ENCODE peak calls at places on chromosomes 1 and 21, in seven cellular contexts. K, L, G, J, T, I and Z are unnamed samples.

GRCh38 chr1:1315435-1315901 is 7.1 kb downstream of the PUSL1 start:
- DNase-seq in I (no peak), J (peak), L (no peak), K (no peak), T (no peak), G (no peak), Z (no peak)

GRCh38 chr1:201495447-201496295 is 11.3 kb downstream of the CSRP1 start:
- DNase-seq in G (peak), T (peak), K (no peak), J (peak), L (peak), I (peak), Z (peak)

GRCh38 chr21:20031807-20032206 is 966.4 kb upstream of the NCAM2 start:
- DNase-seq in J (no peak), G (no peak), L (no peak), I (no peak), K (no peak), T (no peak), Z (no peak)

GRCh38 chr1:230251644-230252191 is 174.4 kb downstream of the PGBD5 start:
- DNase-seq in T (no peak), K (no peak), L (no peak), I (no peak), J (no peak), G (no peak), Z (no peak)

GRCh38 chr1:111948209-111949131 is 41.0 kb downstream of the KCND3 start:
- DNase-seq in I (no peak), L (no peak), G (peak), K (no peak), J (no peak), T (peak), Z (no peak)

GRCh38 chr1:208241541-208241940 is 2.6 kb downstream of the PLXNA2 start:
- DNase-seq in J (no peak), I (no peak), K (no peak), T (no peak), L (no peak), G (no peak), Z (no peak)

GRCh38 chr1:185670187-185670627 is 64.0 kb upstream of the HMCN1 start:
- DNase-seq in K (peak), G (peak), J (peak), L (peak), I (peak), T (peak), Z (peak)

GRCh38 chr1:170537798-170538503 is 6.0 kb downstream of the GORAB start:
- DNase-seq in K (no peak), I (no peak), T (peak), G (no peak), L (peak), J (no peak), Z (peak)

GRCh38 chr1:222048030-222048632 is 306.2 kb upstream of the DUSP10 start:
- DNase-seq in J (no peak), K (no peak), I (no peak), T (peak), L (peak), G (no peak), Z (peak)

GRCh38 chr1:243312962-243313634 is 57.3 kb downstream of the SDCCAG8 start:
- DNase-seq in L (no peak), I (no peak), K (no peak), G (no peak), J (no peak), T (no peak), Z (no peak)

GRCh38 chr1:161098161-161099068 is at the start of gene KLHDC9:
- DNase-seq in I (peak), T (peak), L (peak), G (peak), K (no peak), J (peak), Z (peak)

GRCh38 chr1:205528887-205529825 is 24.7 kb downstream of the CDK18 start:
- DNase-seq in J (peak), G (peak), K (peak), I (peak), T (peak), L (peak), Z (peak)

GRCh38 chr1:152870831-152871730 is 7.0 kb upstream of the SMCP start:
- DNase-seq in L (peak), G (no peak), I (no peak), T (peak), J (peak), K (no peak), Z (no peak)

GRCh38 chr1:147897030-147897756 is 5.4 kb upstream of the GJA8 start:
- DNase-seq in K (no peak), I (no peak), T (no peak), G (no peak), J (no peak), L (no peak), Z (no peak)

GRCh38 chr1:91846007-91846620 is 39.8 kb downstream of the TGFBR3 start:
- DNase-seq in K (peak), I (peak), T (peak), G (peak), J (no peak), L (peak), Z (peak)

GRCh38 chr1:112298558-112298957 is 97.5 kb upstream of the CTTNBP2NL start:
- DNase-seq in G (peak), T (peak), I (peak), L (peak), K (peak), J (peak), Z (peak)

GRCh38 chr1:100265562-100265930 is 470 bp upstream of the RTCA start:
- DNase-seq in J (no peak), I (no peak), L (peak), T (peak), K (no peak), G (peak), Z (peak)

GRCh38 chr21:21612446-21612845 is 614.2 kb downstream of the NCAM2 start:
- DNase-seq in L (peak), T (peak), I (no peak), J (no peak), K (peak), G (no peak), Z (peak)

GRCh38 chr1:53304527-53304926 is 23.3 kb downstream of the LRP8 start:
- DNase-seq in K (no peak), T (no peak), I (no peak), L (no peak), G (no peak), J (no peak), Z (no peak)

GRCh38 chr21:29423051-29423450 is 124.3 kb downstream of the BACH1 start:
- DNase-seq in J (no peak), T (no peak), I (no peak), L (no peak), G (no peak), K (no peak), Z (no peak)

GRCh38 chr1:36553591-36554417 is 71.1 kb upstream of the CSF3R start:
- DNase-seq in T (peak), G (peak), J (peak), I (peak), K (peak), L (peak), Z (peak)

GRCh38 chr1:42931911-42932422 is 26.7 kb downstream of the SLC2A1 start:
- DNase-seq in I (peak), L (no peak), K (no peak), J (no peak), G (peak), T (no peak), Z (no peak)

GRCh38 chr1:57411262-57411661 is 12.6 kb downstream of the DAB1 start:
- DNase-seq in I (no peak), J (no peak), K (no peak), T (peak), L (peak), G (no peak), Z (no peak)

GRCh38 chr1:111045033-111045722 is 81.5 kb upstream of the LRIF1 start:
- DNase-seq in J (no peak), T (peak), K (no peak), G (no peak), L (no peak), I (peak), Z (no peak)

GRCh38 chr1:159960721-159961381 is 6.8 kb upstream of the SLAMF9 start:
- DNase-seq in G (peak), T (peak), K (no peak), I (peak), L (peak), J (no peak), Z (peak)

GRCh38 chr1:246573481-246573880 is 7.2 kb downstream of the CNST start:
- DNase-seq in G (no peak), J (no peak), K (no peak), I (no peak), T (no peak), L (no peak), Z (no peak)

GRCh38 chr21:35226960-35227741 is 178.0 kb upstream of the RUNX1 start:
- DNase-seq in I (no peak), K (no peak), G (peak), J (no peak), L (no peak), T (no peak), Z (no peak)

GRCh38 chr1:230464618-230465017 is 38.5 kb upstream of the PGBD5 start:
- DNase-seq in T (no peak), J (no peak), G (no peak), L (no peak), I (no peak), K (no peak), Z (no peak)

GRCh38 chr1:212512731-212513559 is 80.2 kb downstream of the NENF start:
- DNase-seq in K (no peak), T (peak), I (no peak), G (no peak), J (peak), L (peak), Z (peak)

GRCh38 chr1:212515329-212515760 is 82.6 kb downstream of the NENF start:
- DNase-seq in T (no peak), K (no peak), I (no peak), L (no peak), G (no peak), J (peak), Z (no peak)

GRCh38 chr1:212514056-212514614 is 81.4 kb downstream of the NENF start:
- DNase-seq in T (peak), J (no peak), K (no peak), L (peak), I (no peak), G (peak), Z (peak)

GRCh38 chr1:212513586-212513985 is 80.9 kb downstream of the NENF start:
- DNase-seq in K (no peak), L (no peak), J (no peak), T (no peak), G (no peak), I (no peak), Z (no peak)

DNA sequence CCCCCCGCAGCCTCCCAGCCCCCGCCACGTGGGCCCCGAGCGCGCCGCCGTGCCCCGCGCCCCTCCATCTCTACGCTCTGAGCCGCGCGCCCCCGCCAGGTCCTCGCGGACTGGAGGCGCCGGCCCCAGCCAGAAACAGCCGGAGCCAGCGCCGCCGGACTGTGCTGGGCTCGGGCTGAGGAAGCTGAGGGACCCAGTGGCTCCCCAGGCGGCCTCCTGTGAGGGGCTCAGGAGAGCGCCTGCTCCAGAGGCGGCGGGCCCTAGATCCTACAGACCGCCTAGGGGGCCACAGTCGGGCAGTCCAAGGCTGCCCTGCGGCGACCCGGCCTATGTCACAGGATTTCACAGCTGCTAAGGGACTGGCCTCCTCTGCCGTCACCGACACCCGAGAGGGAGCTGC is 82.1 kb downstream of the NENF start:
- DNase-seq in L (no peak), G (no peak), T (no peak), I (no peak), J (no peak), K (no peak), Z (no peak)
- H3K4me3 ChIP-seq in L (no peak), G (no peak), T (no peak), I (peak), J (no peak), K (no peak), Z (no peak)

GRCh38 chr21:45551816-45552695 is 9.8 kb upstream of the SLC19A1 start:
- DNase-seq in I (no peak), K (no peak), J (peak), T (no peak), L (no peak), G (no peak), Z (no peak)

GRCh38 chr21:45548711-45549491 is 6.7 kb upstream of the SLC19A1 start:
- DNase-seq in J (no peak), G (no peak), T (no peak), I (no peak), L (no peak), K (no peak), Z (no peak)

GRCh38 chr21:45550552-45551210 is 8.4 kb upstream of the SLC19A1 start:
- DNase-seq in T (peak), L (no peak), K (no peak), I (no peak), G (peak), J (no peak), Z (no peak)

GRCh38 chr21:45551316-45551715 is 9.1 kb upstream of the SLC19A1 start:
- DNase-seq in K (no peak), J (no peak), L (peak), G (no peak), T (peak), I (no peak), Z (peak)

DNA sequence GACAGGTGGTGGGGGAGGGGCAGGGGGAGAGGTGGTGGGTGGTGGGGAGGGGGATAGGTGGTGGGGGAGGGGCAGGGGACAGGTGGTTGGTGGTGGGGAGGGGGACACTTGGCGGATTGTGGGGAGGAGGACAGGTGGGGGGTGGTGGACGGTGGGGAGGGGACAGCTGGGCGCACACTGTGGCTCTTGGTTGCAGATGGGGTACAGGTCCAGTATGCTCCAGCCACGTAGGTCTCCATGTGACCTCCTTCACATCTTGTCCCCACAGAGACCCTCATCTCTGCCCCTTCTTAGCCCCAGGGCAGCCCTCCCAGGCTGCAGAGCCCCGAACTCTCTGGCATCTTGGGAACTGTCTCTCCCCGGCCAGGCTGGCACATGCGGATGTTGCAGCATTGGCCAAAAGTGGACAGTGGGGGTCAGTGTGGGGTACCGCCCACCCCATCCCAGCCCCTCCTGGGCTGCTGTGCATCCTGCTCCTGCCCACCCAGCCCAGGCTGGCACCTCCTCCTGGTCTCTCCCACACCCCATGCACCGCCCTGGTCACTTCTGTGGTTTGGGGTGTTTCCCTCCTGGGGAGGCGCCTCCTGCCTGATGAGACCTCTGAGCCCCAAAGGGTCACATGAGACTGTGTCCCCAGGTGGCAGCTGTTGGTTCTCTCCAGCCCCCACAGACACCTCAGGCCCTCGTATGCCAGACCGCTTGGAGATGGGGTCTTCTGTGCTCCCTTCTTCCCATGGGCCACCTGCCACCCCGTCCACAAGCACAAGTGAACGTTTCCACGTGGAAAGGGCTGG is 7.6 kb upstream of the SLC19A1 start:
- DNase-seq in T (no peak), J (peak), G (no peak), L (no peak), K (no peak), I (no peak), Z (no peak)
- H3K4me3 ChIP-seq in T (no peak), J (no peak), G (no peak), L (no peak), K (no peak), I (no peak), Z (no peak)

GRCh38 chr1:47023268-47024137 is at the start of gene CYP4X1:
- DNase-seq in J (no peak), L (no peak), K (no peak), I (peak), G (peak), T (no peak), Z (no peak)
- H3K4me3 ChIP-seq in J (peak), L (no peak), K (no peak), I (peak), G (no peak), T (no peak), Z (no peak)

GRCh38 chr1:162632234-162632666 is at the start of gene DDR2:
- DNase-seq in G (peak), K (peak), T (peak), L (peak), I (peak), J (no peak), Z (peak)
- H3K4me3 ChIP-seq in G (peak), K (peak), T (peak), L (peak), I (peak), J (no peak), Z (peak)

DNA sequence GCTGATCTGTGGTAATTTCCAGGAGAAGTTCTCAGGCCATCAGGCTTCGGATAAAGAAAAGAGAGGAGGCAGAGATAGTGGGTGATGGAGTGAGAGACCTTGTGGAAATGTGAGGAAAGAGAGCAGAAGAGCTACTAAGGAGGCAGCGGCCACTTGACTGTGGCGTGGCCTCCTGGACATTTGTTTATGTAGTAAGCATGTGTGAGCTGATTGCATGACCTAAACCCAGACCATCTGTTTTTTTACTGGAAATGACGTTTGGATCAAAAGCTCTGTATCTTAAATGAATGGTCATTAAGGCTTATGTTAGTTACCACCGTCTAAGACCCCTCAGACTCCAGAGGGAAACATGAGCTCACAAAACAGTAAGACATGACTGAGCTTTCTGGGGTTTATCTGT is 13.6 kb downstream of the ATP1B1 start:
- DNase-seq in G (no peak), I (no peak), J (no peak), T (no peak), K (peak), L (peak), Z (peak)
- H3K4me3 ChIP-seq in G (no peak), I (no peak), J (no peak), T (no peak), K (no peak), L (no peak), Z (no peak)

DNA sequence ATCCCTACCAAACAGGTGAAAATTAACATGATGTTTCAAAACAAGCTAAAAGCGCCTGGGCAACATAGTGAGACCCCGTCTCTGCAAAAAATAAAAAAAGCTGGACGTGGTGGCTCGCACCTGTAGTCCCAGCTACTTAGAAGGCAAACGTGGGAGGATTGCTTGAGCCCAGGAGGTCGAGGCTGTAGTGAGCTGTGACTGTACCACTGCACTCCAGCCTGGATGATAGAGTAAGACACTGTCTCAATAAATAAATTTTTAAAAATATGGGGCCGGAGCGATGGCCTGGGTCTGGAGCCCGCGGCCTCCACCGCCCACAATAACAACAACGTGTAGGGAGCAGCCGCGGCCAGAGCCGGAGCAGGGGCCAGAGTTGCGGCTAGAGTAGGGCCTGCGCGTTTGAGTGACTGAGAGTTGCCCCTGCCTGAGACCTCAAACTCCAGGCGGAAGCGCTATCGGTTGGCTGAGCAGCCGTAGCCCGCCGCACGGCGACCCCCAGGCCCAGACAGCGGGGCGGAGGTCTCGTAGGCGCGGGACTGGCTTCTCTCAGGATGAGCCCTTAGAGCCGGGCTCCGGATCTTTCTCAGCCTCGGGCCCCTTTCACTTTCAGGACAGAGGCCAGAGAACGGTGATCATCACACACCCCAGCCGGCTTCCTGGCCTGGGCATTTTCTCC is 41.4 kb downstream of the ZMYM1 start:
- DNase-seq in L (peak), I (peak), T (peak), G (peak), J (no peak), K (no peak), Z (peak)
- H3K4me3 ChIP-seq in L (peak), I (peak), T (peak), G (peak), J (no peak), K (peak), Z (peak)

GRCh38 chr1:2496746-2497145 is 20.7 kb downstream of the PLCH2 start:
- DNase-seq in J (no peak), G (no peak), L (no peak), I (no peak), T (no peak), K (no peak), Z (no peak)
- H3K4me3 ChIP-seq in J (no peak), G (no peak), L (no peak), I (no peak), T (no peak), K (no peak), Z (no peak)

DNA sequence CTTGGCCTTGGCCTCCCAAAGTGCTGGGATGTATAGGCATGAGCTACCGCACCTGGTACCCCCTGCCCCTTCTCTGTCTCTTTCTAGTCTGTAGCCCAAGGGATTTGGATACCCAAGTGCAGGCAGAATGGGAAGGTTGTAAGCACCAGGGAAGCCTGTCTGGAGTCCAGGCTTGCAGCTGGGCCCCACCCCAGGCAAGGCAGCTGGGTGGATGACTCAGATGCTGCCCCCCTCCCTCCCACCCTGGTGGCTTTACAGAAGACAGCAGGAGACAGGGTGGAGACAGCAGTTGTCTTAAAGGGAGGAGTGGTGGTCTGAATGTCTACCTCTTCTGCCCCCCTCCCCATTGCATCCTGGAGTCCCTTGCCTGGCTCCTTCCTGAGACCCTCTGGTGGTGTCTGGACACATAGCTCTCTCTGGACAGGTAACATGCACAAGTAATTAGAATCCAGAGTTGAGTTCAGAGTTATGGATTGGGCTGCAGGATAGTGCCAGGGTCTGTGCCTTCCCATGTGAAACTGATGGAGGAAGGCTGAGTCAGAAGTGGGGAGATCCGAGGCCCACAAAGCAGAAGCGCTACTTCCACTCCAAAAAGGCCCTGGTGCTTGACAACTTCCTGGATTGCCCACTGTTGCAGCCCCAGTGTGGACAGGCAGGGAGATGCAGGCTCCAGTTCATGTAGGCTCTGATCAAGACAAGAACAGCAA is 5.1 kb downstream of the LMNA start:
- DNase-seq in K (no peak), L (peak), J (peak), G (peak), I (no peak), T (peak), Z (peak)
- H3K4me3 ChIP-seq in K (peak), L (peak), J (no peak), G (no peak), I (peak), T (peak), Z (peak)

GRCh38 chr1:116389013-116389412 is 16.0 kb downstream of the ATP1A1 start:
- DNase-seq in K (no peak), G (no peak), L (no peak), J (no peak), I (peak), T (no peak), Z (no peak)
- H3K4me3 ChIP-seq in K (no peak), G (no peak), L (no peak), J (no peak), I (no peak), T (no peak), Z (no peak)